ENCODE peak calls at places on chromosomes 5 and 9, in six cellular contexts. R is HepG2, E is HCT116, T is H1, C is K562, U is GM12878. W is an unnamed sample.

GRCh38 chr5:99243111-99243510 is 314.3 kb upstream of the CHD1 start:
- DNase-seq in E (no peak), U (no peak), R (no peak), C (no peak), T (no peak), W (no peak)

GRCh38 chr9:78234810-78235209 is 1.1 kb upstream of the CEP78 start:
- DNase-seq in U (no peak), C (no peak), T (no peak), R (no peak), E (no peak), W (no peak)

GRCh38 chr9:69131682-69132081 is 42.4 kb upstream of the TJP2 start:
- DNase-seq in R (peak), U (no peak), E (no peak), C (no peak), T (no peak), W (no peak)

GRCh38 chr9:125106285-125106893 is 36.9 kb downstream of the SCAI start:
- DNase-seq in E (no peak), U (no peak), R (no peak), C (no peak), T (no peak), W (no peak)

GRCh38 chr9:131333771-131334567 is 44.4 kb downstream of the PLPP7 start:
- DNase-seq in C (no peak), E (no peak), U (no peak), T (no peak), R (no peak), W (no peak)

GRCh38 chr5:136192526-136193395 is at the start of gene SMIM32:
- DNase-seq in E (no peak), C (peak), T (no peak), U (no peak), R (peak), W (no peak)

GRCh38 chr9:127578627-127578951 is 33.5 kb upstream of the STXBP1 start:
- DNase-seq in U (no peak), E (no peak), C (no peak), T (no peak), R (no peak), W (no peak)

GRCh38 chr5:80885698-80886000 is 74.5 kb upstream of the RASGRF2 start:
- DNase-seq in E (no peak), U (no peak), C (no peak), T (no peak), R (peak), W (no peak)

GRCh38 chr9:126367646-126368419 is 41.2 kb downstream of the MVB12B start:
- DNase-seq in R (no peak), U (no peak), E (no peak), T (no peak), C (no peak), W (no peak)

GRCh38 chr9:11319477-11320060 is 706.8 kb upstream of the PTPRD start:
- DNase-seq in U (no peak), E (no peak), T (no peak), C (no peak), R (no peak), W (peak)

GRCh38 chr5:154521756-154522155 is 43.7 kb upstream of the HAND1 start:
- DNase-seq in T (no peak), E (no peak), R (no peak), U (no peak), C (no peak), W (peak)

GRCh38 chr5:64165500-64166200 is at the start of gene RNF180:
- DNase-seq in T (no peak), U (no peak), R (no peak), C (no peak), E (no peak), W (no peak)

GRCh38 chr9:96203867-96204412 is 98.0 kb downstream of the HSD17B3 start:
- DNase-seq in R (no peak), U (no peak), T (no peak), C (no peak), E (no peak), W (no peak)

GRCh38 chr5:130549884-130550552 is 615.0 kb downstream of the HINT1 start:
- DNase-seq in E (peak), C (no peak), T (no peak), U (no peak), R (peak), W (no peak)

GRCh38 chr5:127934791-127935256 is 148.7 kb upstream of the SLC12A2 start:
- DNase-seq in U (no peak), E (peak), T (peak), R (peak), C (no peak), W (peak)

GRCh38 chr5:171680485-171680884 is 105.1 kb upstream of the SMIM23 start:
- DNase-seq in U (no peak), C (peak), T (no peak), E (no peak), R (no peak), W (no peak)

GRCh38 chr5:62029303-62029702 is 276.7 kb upstream of the KIF2A start:
- DNase-seq in T (no peak), R (no peak), E (no peak), C (no peak), U (no peak), W (no peak)

GRCh38 chr5:66021585-66021984 is 95.2 kb downstream of the ERBIN start:
- DNase-seq in R (no peak), T (no peak), C (no peak), E (no peak), U (no peak), W (no peak)

GRCh38 chr9:79362100-79363081 is 209.4 kb upstream of the TLE4 start:
- DNase-seq in U (no peak), T (peak), R (no peak), E (no peak), C (no peak), W (no peak)

GRCh38 chr9:123353041-123353440 is 3.0 kb upstream of the CRB2 start:
- DNase-seq in C (no peak), E (no peak), T (no peak), U (no peak), R (no peak), W (no peak)

GRCh38 chr9:123406691-123407536 is 50.9 kb downstream of the CRB2 start:
- DNase-seq in U (no peak), T (no peak), R (no peak), E (no peak), C (peak), W (peak)

GRCh38 chr9:98095401-98095800 is 23.6 kb downstream of the TRIM14 start:
- DNase-seq in E (no peak), T (no peak), U (no peak), R (no peak), C (no peak), W (no peak)

GRCh38 chr5:178398856-178399722 is 166.5 kb upstream of the PHYKPL start:
- DNase-seq in E (no peak), U (no peak), T (no peak), C (no peak), R (no peak), W (no peak)

GRCh38 chr9:135330685-135331590 is 148.6 kb upstream of the PPP1R26 start:
- DNase-seq in T (no peak), R (no peak), E (no peak), C (no peak), U (no peak), W (no peak)

GRCh38 chr5:454936-455335 is 12.0 kb downstream of the EXOC3 start:
- DNase-seq in E (no peak), C (no peak), R (no peak), U (no peak), T (no peak), W (no peak)

GRCh38 chr5:159807586-159807985 is 108.7 kb upstream of the ADRA1B start:
- DNase-seq in T (no peak), C (no peak), E (no peak), R (no peak), U (no peak), W (no peak)

GRCh38 chr9:106421772-106422171 is 441.2 kb upstream of the ZNF462 start:
- DNase-seq in E (no peak), R (no peak), U (peak), T (no peak), C (no peak), W (no peak)

GRCh38 chr9:110935829-110936228 is 102.4 kb downstream of the LPAR1 start:
- DNase-seq in U (no peak), R (no peak), T (no peak), E (no peak), C (no peak), W (no peak)

DNA sequence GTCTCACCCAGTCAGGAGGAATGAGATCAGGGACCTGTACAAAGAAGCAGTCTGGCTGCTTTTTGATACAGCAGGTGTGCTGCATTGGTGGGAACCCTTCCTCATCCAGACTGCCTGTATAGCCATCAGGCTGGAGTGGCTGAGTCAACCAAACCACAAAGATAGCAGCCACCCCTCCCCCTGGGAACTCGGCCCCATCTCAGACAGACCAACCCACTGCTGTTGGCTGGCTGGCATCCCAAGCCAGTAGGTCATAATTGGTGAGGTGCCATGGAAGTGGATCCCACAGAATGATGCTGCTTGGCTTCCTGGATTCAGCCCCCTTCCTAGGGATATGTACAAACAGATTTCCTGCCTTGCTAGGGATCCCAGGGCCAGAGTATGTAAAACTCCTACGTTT is 60.9 kb downstream of the YTHDC2 start:
- DNase-seq in E (no peak), T (no peak), R (no peak), U (no peak), C (peak), W (no peak)
- TF ChIP-seq ZNF274 in E (no peak), T (no peak), R (no peak), U (no peak), C (no peak), W (no peak)

DNA sequence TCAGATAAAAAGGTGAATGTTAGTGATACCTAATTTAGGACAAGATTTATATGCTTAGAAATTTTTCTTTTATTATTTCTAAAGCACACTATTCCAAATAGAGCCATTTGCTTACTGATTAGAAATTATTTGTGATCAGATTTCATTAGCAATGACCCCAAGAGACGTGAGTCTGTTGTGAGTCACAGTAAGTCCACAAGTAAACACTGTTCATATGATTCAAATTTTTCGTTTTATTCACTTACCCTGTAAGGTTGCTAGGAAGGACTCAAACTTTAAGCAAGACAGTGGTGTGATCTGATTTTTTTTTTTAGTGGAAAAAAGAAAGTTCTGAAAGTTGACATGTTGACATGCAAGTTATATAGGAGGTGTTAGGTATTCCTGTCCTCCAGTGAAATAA is 1.2 kb downstream of the CARD6 start:
- DNase-seq in R (no peak), T (no peak), U (no peak), E (no peak), C (no peak), W (no peak)
- H3K9ac ChIP-seq in R (no peak), T (no peak), U (no peak), E (no peak), C (no peak), W (no peak)

DNA sequence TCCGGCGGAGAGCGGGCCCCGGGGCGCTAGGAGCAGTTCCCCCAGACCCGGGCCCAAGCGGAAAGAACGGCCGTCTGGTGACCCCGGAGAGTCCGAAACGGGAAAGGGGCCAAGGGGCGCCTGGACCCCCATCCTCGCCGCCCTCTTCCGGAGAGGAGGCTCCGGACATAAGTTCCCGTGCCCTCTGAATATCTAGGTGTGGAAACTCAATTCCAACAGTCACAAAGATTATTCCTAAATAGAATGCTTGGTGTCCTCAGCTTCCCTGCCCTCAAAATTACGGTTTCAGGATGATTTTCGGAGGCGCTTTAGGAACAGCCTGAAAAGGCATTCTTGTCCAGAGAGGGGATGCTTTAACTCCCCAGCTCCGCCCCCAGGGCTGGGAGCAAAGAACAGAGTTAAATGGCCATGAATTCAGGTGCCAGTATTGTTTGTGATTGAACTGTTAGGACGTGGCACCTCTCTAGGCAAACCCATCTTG is 688 bp upstream of the LHFPL2 start:
- DNase-seq in R (peak), C (no peak), E (no peak), T (no peak), U (no peak), W (no peak)
- H3K4me3 ChIP-seq in R (peak), C (peak), E (peak), T (peak), U (peak), W (peak)

GRCh38 chr5:9244417-9244816 is 301.5 kb downstream of the SEMA5A start:
- DNase-seq in T (no peak), C (no peak), R (no peak), E (no peak), U (no peak), W (no peak)

GRCh38 chr5:9239626-9240025 is 306.2 kb downstream of the SEMA5A start:
- DNase-seq in U (no peak), T (no peak), R (no peak), C (no peak), E (no peak), W (no peak)

GRCh38 chr5:9240431-9240830 is 305.4 kb downstream of the SEMA5A start:
- DNase-seq in C (no peak), U (no peak), T (no peak), R (no peak), E (no peak), W (no peak)

GRCh38 chr5:9239071-9239470 is 306.8 kb downstream of the SEMA5A start:
- DNase-seq in U (no peak), E (no peak), C (no peak), T (no peak), R (no peak), W (no peak)

GRCh38 chr5:9241459-9241858 is 304.4 kb downstream of the SEMA5A start:
- DNase-seq in U (no peak), T (no peak), C (no peak), R (no peak), E (no peak), W (no peak)
- TF ChIP-seq ZNF274 in U (no peak), T (no peak), C (no peak), R (no peak), E (no peak), W (no peak)

DNA sequence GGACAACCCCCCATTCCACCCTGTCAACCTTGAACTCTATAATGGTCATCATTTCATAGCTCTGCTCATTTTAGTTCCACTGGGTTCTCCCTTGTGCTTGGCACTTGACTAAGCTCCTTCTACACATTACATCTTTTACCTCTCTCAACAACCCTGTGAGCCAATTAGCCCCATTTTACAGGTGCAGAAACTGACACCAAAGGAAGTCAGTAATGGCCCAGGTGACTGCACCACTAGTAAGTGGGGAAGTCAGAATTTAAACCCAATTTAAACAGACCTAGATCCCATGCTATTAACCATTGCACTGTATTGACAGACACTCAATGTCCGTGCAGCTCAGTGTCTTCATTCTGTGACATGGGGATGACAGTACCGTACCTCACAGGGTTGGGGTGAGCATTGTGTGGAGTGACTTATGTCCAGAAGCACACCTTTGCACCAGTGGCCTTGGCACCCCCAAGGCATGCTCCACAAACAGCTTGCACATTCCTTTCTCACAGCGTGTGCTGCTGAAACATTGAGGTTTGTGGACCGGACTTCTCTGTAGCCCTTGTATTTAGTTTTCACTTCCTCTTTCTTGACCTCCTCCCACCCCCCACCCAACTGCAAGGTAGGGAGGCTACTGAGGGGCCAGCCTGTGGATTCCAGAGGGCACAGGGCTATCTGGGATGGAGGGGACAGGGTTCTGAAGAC is 23.1 kb downstream of the IRF1 start:
- DNase-seq in E (no peak), R (peak), U (peak), C (no peak), T (no peak), W (no peak)
- H3K9ac ChIP-seq in E (no peak), R (no peak), U (peak), C (peak), T (no peak), W (no peak)

GRCh38 chr5:23089316-23089715 is 236.2 kb upstream of the CDH12 start:
- DNase-seq in R (no peak), C (no peak), U (no peak), T (no peak), E (no peak), W (no peak)
- H3K4me3 ChIP-seq in R (no peak), C (no peak), U (no peak), T (no peak), E (no peak), W (no peak)